ENCODE peak calls at places on chromosomes 4 and X, in nine cellular contexts. X is A549, Y is H9, S is AG10803, F is progenitor cell of endocrine pancreas, O is brain microvascular endothelial cell, E is psoas muscle, M is left lung, W is HFF-Myc. L is an unnamed sample.

GRCh38 chr4:188143731-188144130 is 4.5 kb downstream of the TRIML1 start:
- DNase-seq in X (no peak), Y (no peak), S (no peak), F (no peak), O (no peak), E (no peak), M (no peak), W (no peak), L (peak; percentile 13)

GRCh38 chr4:140642674-140643437 is 74.1 kb upstream of the UCP1 start:
- DNase-seq in X (no peak), Y (no peak), S (no peak), F (no peak), O (no peak), E (no peak), M (peak; percentile 75), W (no peak), L (no peak)

GRCh38 chr4:167290684-167291083 is 56.4 kb upstream of the SPOCK3 start:
- DNase-seq in X (peak; percentile 15), Y (no peak), S (no peak), F (no peak), O (no peak), E (no peak), M (no peak), W (no peak), L (peak; percentile 33)

GRCh38 chr4:101356928-101357327 is 9.6 kb upstream of the PPP3CA start:
- DNase-seq in X (peak; percentile 78), Y (no peak), S (peak; percentile 96), F (no peak), O (peak; percentile 86), E (no peak), M (no peak), W (peak; percentile 89), L (peak; percentile 86)

GRCh38 chr4:120916937-120917336 is 5.6 kb downstream of the PRDM5 start:
- DNase-seq in X (no peak), Y (no peak), S (no peak), F (no peak), O (no peak), E (no peak), M (no peak), W (no peak), L (no peak)

GRCh38 chr4:41361831-41362646 is 105.3 kb downstream of the UCHL1 start:
- DNase-seq in X (peak; percentile 30), Y (peak; percentile 34), S (no peak), F (no peak), O (no peak), E (no peak), M (no peak), W (no peak), L (no peak)

GRCh38 chr4:3656441-3657376 is 109.5 kb upstream of the ADRA2C start:
- DNase-seq in X (no peak), Y (no peak), S (no peak), F (no peak), O (no peak), E (no peak), M (peak; percentile 26), W (no peak), L (no peak)

GRCh38 chr4:75895744-75896314 is 6.4 kb downstream of the PPEF2 start:
- DNase-seq in X (peak; percentile 27), Y (peak; percentile 45), S (peak; percentile 24), F (no peak), O (no peak), E (no peak), M (no peak), W (no peak), L (peak; percentile 54)

GRCh38 chr4:75876218-75876617 is 26.0 kb downstream of the PPEF2 start:
- DNase-seq in X (no peak), Y (no peak), S (no peak), F (no peak), O (no peak), E (no peak), M (no peak), W (no peak), L (no peak)

GRCh38 chr4:13918110-13918509 is 290.6 kb upstream of the BOD1L1 start:
- DNase-seq in X (peak; percentile 63), Y (no peak), S (peak; percentile 99), F (no peak), O (peak; percentile 99), E (no peak), M (no peak), W (peak; percentile 98), L (peak; percentile 68)

GRCh38 chr4:33270403-33270802 is 2550.2 kb downstream of the PCDH7 start:
- DNase-seq in X (no peak), Y (no peak), S (no peak), F (no peak), O (no peak), E (no peak), M (no peak), W (no peak), L (no peak)

GRCh38 chr4:66539745-66540144 is 869.5 kb upstream of the EPHA5 start:
- DNase-seq in X (peak; percentile 14), Y (no peak), S (no peak), F (no peak), O (peak; percentile 5), E (no peak), M (no peak), W (no peak), L (peak; percentile 6)

GRCh38 chr4:144411119-144411518 is 234.8 kb upstream of the HHIP start:
- DNase-seq in X (no peak), Y (no peak), S (no peak), F (no peak), O (no peak), E (no peak), M (no peak), W (no peak), L (no peak)

GRCh38 chr4:148431401-148431800 is 10.8 kb downstream of the NR3C2 start:
- DNase-seq in X (no peak), Y (no peak), S (no peak), F (no peak), O (no peak), E (no peak), M (no peak), W (no peak), L (no peak)

GRCh38 chrX:47179221-47179927 is 14.3 kb upstream of the UBA1 start:
- DNase-seq in X (no peak), Y (no peak), S (peak; percentile 60), F (no peak), O (no peak), E (peak; percentile 84), M (no peak), W (no peak), L (peak; percentile 84)

DNA sequence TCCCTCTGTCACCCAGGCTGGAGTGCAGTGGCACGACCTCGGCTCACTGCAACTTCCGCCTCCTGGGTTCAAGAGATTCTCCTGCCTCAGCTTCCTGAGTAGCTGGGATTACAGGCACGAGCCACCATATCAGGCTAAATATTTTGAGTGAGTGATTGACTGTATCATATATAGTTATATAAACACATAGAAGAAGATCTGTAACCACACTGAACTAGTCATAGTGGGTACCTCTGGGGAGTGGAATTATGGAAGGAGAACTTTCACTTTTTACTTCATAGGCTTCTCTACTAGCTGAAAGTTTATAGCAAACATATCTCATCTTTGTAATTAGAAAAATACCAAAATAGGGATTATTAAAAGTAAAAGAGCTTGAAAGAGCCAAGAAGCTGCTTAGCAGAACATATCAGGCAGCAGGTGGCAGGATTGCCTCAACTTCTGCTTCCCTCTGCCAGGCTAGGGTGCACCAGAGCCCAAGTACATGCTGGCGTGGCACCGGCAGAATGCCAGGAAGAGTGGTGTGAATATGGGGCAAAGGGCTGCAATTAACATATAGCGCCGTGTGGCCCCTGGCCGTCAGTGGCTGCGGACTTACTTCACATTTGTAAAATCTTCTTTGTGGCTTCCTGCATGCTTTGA is 39.5 kb upstream of the CD40LG start:
- DNase-seq in X (peak; percentile 32), Y (peak; percentile 30), S (peak; percentile 15), F (no peak), O (no peak), E (peak; percentile 59), M (no peak), W (no peak), L (peak; percentile 34)
- TF ChIP-seq CTCF in X (peak; percentile 14), Y (peak; percentile 61), S (peak; percentile 31), F (no peak), O (peak; percentile 43), E (peak; percentile 40), M (peak; percentile 22), W (no peak), L (peak; percentile 20)

DNA sequence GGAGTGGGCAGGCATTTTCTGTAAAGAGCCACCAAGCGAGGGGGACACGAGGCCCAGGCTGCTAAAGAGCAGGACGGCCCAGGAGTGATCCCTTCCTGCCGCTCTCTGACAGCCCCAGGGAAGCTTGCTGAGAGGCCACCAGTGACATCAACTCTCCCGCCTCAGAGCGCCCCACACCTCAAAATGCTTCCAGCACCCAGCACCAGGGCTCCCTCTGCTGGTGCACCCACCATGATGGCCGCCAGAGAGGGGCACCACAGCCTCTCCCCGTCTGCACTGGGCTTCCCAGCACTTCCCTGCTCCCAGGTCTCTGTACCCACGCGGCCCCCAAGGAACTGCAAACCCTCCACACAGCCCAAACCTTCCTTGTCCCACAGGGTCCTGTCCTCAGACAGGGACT is 40.4 kb downstream of the GAK start:
- DNase-seq in X (no peak), Y (peak; percentile 70), S (no peak), F (no peak), O (no peak), E (no peak), M (no peak), W (no peak), L (peak; percentile 6)
- TF ChIP-seq CTCF in X (peak; percentile 11), Y (peak; percentile 66), S (peak; percentile 4), F (peak; percentile 13), O (peak; percentile 53), E (no peak), M (no peak), W (peak; percentile 20), L (no peak)

DNA sequence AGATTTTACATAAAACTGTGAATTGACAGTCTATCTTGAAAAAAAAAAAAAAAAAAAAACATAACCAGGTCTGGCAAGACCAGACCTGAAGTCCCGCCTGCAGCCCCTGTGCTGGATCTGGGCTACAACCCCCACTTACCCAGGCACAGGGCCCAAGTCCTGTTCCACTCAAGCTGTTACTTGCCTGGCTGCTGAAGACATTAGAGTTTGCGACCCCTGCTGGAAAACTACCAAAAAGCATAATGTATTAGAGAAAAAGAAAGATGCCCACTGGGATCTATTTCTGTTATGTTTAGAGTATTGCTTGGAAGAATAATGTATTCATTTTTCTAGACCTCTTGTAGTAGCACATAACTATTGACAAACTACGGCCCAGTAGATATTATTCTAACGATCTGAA is 4.7 kb downstream of the HS3ST1 start:
- DNase-seq in X (peak; percentile 28), Y (peak; percentile 56), S (no peak), F (no peak), O (peak; percentile 36), E (no peak), M (no peak), W (peak; percentile 1), L (peak; percentile 70)
- TF ChIP-seq CTCF in X (peak; percentile 29), Y (peak; percentile 72), S (no peak), F (peak; percentile 70), O (peak; percentile 67), E (no peak), M (no peak), W (peak; percentile 17), L (peak; percentile 15)

DNA sequence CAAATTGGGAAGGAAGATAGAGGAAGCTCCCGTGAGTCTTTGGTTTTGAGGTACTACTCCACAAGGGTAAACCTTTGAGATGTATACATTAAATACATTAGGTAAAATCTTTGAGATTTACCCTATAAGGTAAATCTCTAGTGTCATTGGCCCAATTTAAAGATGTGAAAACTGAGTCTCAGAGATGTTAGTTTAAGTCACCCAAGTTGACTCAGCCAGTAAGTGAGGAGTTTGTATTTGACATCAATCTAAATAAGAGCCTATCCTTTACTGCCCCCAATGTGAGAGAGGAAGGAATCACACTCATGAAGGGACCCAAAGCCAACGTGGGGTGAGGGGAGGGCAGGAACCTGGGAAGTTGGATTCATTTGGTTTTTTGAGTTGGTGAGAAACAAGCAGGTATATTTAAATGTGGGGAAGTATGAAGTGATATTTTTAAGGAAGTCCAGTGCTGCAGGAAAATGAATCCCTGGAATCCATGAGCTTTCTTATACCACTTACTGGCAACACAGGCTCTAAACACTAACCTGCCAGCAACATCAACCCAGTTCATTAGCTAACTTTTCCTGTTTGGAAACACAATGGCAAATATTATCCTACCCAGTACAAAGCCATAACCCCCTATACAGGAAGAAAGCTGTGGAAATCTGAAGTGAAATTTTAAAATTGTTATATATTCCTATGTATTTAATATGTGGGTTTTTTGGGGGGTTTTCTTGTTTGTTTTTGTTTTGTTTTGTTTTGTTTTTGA is 55.3 kb downstream of the PALLD start:
- DNase-seq in X (peak; percentile 73), Y (no peak), S (no peak), F (no peak), O (no peak), E (no peak), M (no peak), W (no peak), L (peak; percentile 43)
- TF ChIP-seq CTCF in X (no peak), Y (peak; percentile 57), S (peak; percentile 6), F (no peak), O (no peak), E (peak; percentile 19), M (no peak), W (peak; percentile 12), L (no peak)